ENCODE peak calls at places on chromosomes 12 and 14, in ten cellular contexts. One of them, this sample, is unnamed.
A peak's percentile ranks its signal among the peaks of the same experiment; 100 is the strongest.

GRCh38 chr12:53757095-53757770 is 5.5 kb upstream of the CISTR start:
- DNase-seq in bronchial epithelial cell: peak; percentile 45
- DNase-seq in aorta: peak; percentile 89
- DNase-seq in mesenchymal stem cell: peak; percentile 65
- DNase-seq in PC-3: peak; percentile 80
- DNase-seq in heart right ventricle: peak; percentile 71
- DNase-seq in GM23248: peak; percentile 78
- DNase-seq in cardiac muscle cell: peak; percentile 78
- DNase-seq in breast epithelium: peak; percentile 55
- DNase-seq in CD4-positive, CD25-positive, alpha-beta regulatory T cell: peak; percentile 85
- DNase-seq in this sample: peak; percentile 66

GRCh38 chr12:123363743-123364531 is 710 bp downstream of the SBNO1 start:
- DNase-seq in cardiac muscle cell: peak; percentile 31
- DNase-seq in breast epithelium: no peak
- DNase-seq in aorta: peak; percentile 58
- DNase-seq in mesenchymal stem cell: no peak
- DNase-seq in GM23248: peak; percentile 59
- DNase-seq in heart right ventricle: peak; percentile 19
- DNase-seq in CD4-positive, CD25-positive, alpha-beta regulatory T cell: peak; percentile 42
- DNase-seq in PC-3: peak; percentile 26
- DNase-seq in bronchial epithelial cell: peak; percentile 29
- DNase-seq in this sample: peak; percentile 53

GRCh38 chr12:124007810-124008570 is 35.0 kb downstream of the ZNF664 start:
- DNase-seq in mesenchymal stem cell: peak; percentile 45
- DNase-seq in breast epithelium: no peak
- DNase-seq in GM23248: peak; percentile 44
- DNase-seq in aorta: no peak
- DNase-seq in bronchial epithelial cell: peak; percentile 23
- DNase-seq in cardiac muscle cell: no peak
- DNase-seq in heart right ventricle: no peak
- DNase-seq in PC-3: no peak
- DNase-seq in CD4-positive, CD25-positive, alpha-beta regulatory T cell: peak; percentile 34
- DNase-seq in this sample: no peak

GRCh38 chr14:58426819-58427288 is 477 bp downstream of the TIMM9 start:
- DNase-seq in CD4-positive, CD25-positive, alpha-beta regulatory T cell: no peak
- DNase-seq in cardiac muscle cell: peak; percentile 76
- DNase-seq in mesenchymal stem cell: no peak
- DNase-seq in bronchial epithelial cell: peak; percentile 1
- DNase-seq in heart right ventricle: peak; percentile 68
- DNase-seq in PC-3: no peak
- DNase-seq in breast epithelium: peak; percentile 29
- DNase-seq in GM23248: peak; percentile 72
- DNase-seq in aorta: peak; percentile 73
- DNase-seq in this sample: peak; percentile 54

GRCh38 chr14:99838555-99839193 is 45.5 kb downstream of the EML1 start:
- DNase-seq in mesenchymal stem cell: peak; percentile 36
- DNase-seq in GM23248: no peak
- DNase-seq in cardiac muscle cell: peak; percentile 75
- DNase-seq in breast epithelium: no peak
- DNase-seq in PC-3: peak; percentile 36
- DNase-seq in CD4-positive, CD25-positive, alpha-beta regulatory T cell: no peak
- DNase-seq in heart right ventricle: no peak
- DNase-seq in bronchial epithelial cell: no peak
- DNase-seq in aorta: no peak
- DNase-seq in this sample: no peak

GRCh38 chr14:42606839-42607238 is 1000.2 kb downstream of the LRFN5 start:
- DNase-seq in aorta: no peak
- DNase-seq in heart right ventricle: no peak
- DNase-seq in cardiac muscle cell: no peak
- DNase-seq in GM23248: no peak
- DNase-seq in breast epithelium: no peak
- DNase-seq in PC-3: no peak
- DNase-seq in CD4-positive, CD25-positive, alpha-beta regulatory T cell: no peak
- DNase-seq in bronchial epithelial cell: no peak
- DNase-seq in mesenchymal stem cell: no peak
- DNase-seq in this sample: no peak

GRCh38 chr12:92431146-92431545 is 271.6 kb upstream of the PLEKHG7 start:
- DNase-seq in mesenchymal stem cell: no peak
- DNase-seq in CD4-positive, CD25-positive, alpha-beta regulatory T cell: no peak
- DNase-seq in breast epithelium: no peak
- DNase-seq in PC-3: no peak
- DNase-seq in aorta: peak; percentile 57
- DNase-seq in GM23248: no peak
- DNase-seq in cardiac muscle cell: no peak
- DNase-seq in bronchial epithelial cell: no peak
- DNase-seq in heart right ventricle: no peak
- DNase-seq in this sample: no peak

GRCh38 chr14:104221636-104222375 is 83.4 kb downstream of the KIF26A start:
- DNase-seq in heart right ventricle: no peak
- DNase-seq in mesenchymal stem cell: no peak
- DNase-seq in aorta: no peak
- DNase-seq in PC-3: no peak
- DNase-seq in bronchial epithelial cell: no peak
- DNase-seq in breast epithelium: no peak
- DNase-seq in CD4-positive, CD25-positive, alpha-beta regulatory T cell: no peak
- DNase-seq in cardiac muscle cell: no peak
- DNase-seq in GM23248: no peak
- DNase-seq in this sample: no peak

GRCh38 chr14:102097441-102098135 is 10.7 kb upstream of the HSP90AA1 start:
- DNase-seq in cardiac muscle cell: no peak
- DNase-seq in CD4-positive, CD25-positive, alpha-beta regulatory T cell: no peak
- DNase-seq in bronchial epithelial cell: no peak
- DNase-seq in aorta: no peak
- DNase-seq in breast epithelium: peak; percentile 40
- DNase-seq in mesenchymal stem cell: no peak
- DNase-seq in GM23248: no peak
- DNase-seq in PC-3: peak; percentile 71
- DNase-seq in heart right ventricle: no peak
- DNase-seq in this sample: no peak

GRCh38 chr12:67632005-67632404 is 16.5 kb upstream of the DYRK2 start:
- DNase-seq in heart right ventricle: no peak
- DNase-seq in mesenchymal stem cell: no peak
- DNase-seq in cardiac muscle cell: no peak
- DNase-seq in PC-3: no peak
- DNase-seq in GM23248: no peak
- DNase-seq in breast epithelium: no peak
- DNase-seq in bronchial epithelial cell: no peak
- DNase-seq in aorta: no peak
- DNase-seq in CD4-positive, CD25-positive, alpha-beta regulatory T cell: no peak
- DNase-seq in this sample: no peak

GRCh38 chr14:54300881-54301280 is 95.9 kb upstream of the CDKN3 start:
- DNase-seq in aorta: no peak
- DNase-seq in PC-3: peak; percentile 49
- DNase-seq in heart right ventricle: no peak
- DNase-seq in mesenchymal stem cell: no peak
- DNase-seq in CD4-positive, CD25-positive, alpha-beta regulatory T cell: no peak
- DNase-seq in bronchial epithelial cell: no peak
- DNase-seq in breast epithelium: no peak
- DNase-seq in cardiac muscle cell: no peak
- DNase-seq in GM23248: no peak
- DNase-seq in this sample: no peak

GRCh38 chr14:99422220-99423010 is 58.2 kb downstream of the SETD3 start:
- DNase-seq in PC-3: no peak
- DNase-seq in mesenchymal stem cell: no peak
- DNase-seq in cardiac muscle cell: no peak
- DNase-seq in bronchial epithelial cell: no peak
- DNase-seq in GM23248: no peak
- DNase-seq in heart right ventricle: no peak
- DNase-seq in aorta: no peak
- DNase-seq in CD4-positive, CD25-positive, alpha-beta regulatory T cell: no peak
- DNase-seq in breast epithelium: no peak
- DNase-seq in this sample: no peak

GRCh38 chr14:61197416-61197815 is 83.7 kb downstream of the TMEM30B start:
- DNase-seq in aorta: no peak
- DNase-seq in heart right ventricle: no peak
- DNase-seq in bronchial epithelial cell: no peak
- DNase-seq in breast epithelium: no peak
- DNase-seq in mesenchymal stem cell: no peak
- DNase-seq in PC-3: no peak
- DNase-seq in CD4-positive, CD25-positive, alpha-beta regulatory T cell: no peak
- DNase-seq in cardiac muscle cell: no peak
- DNase-seq in GM23248: no peak
- DNase-seq in this sample: no peak

DNA sequence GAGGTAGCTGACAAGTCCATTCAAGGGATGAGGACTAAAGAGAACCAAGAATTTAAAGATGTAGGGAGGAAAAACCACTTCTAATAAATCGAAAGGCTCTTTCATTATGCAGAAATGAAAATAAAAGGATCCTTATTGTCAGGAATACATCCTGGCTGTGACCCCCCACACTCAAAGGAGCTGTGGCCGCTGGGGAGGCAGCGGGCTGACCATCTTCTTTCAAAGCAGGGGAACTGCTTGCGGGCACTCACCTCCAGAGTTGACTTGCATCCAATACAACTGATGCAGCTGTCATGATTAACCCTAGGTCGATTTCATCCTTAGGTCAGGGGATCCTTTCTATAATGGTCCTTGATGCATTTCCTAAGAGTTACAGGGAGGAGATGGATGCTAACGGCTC is 35.3 kb downstream of the TRAFD1 start:
- DNase-seq in GM23248: no peak
- DNase-seq in heart right ventricle: no peak
- DNase-seq in bronchial epithelial cell: no peak
- DNase-seq in CD4-positive, CD25-positive, alpha-beta regulatory T cell: no peak
- DNase-seq in mesenchymal stem cell: no peak
- DNase-seq in aorta: no peak
- DNase-seq in PC-3: no peak
- DNase-seq in breast epithelium: no peak
- DNase-seq in cardiac muscle cell: no peak
- DNase-seq in this sample: no peak
- H3K36me3 ChIP-seq in GM23248: peaks cover 2% of the 10 kb centered on the region
- H3K36me3 ChIP-seq in heart right ventricle: no peaks in the 10 kb centered on the region
- H3K36me3 ChIP-seq in bronchial epithelial cell: peaks cover 3% of the 10 kb centered on the region
- H3K36me3 ChIP-seq in CD4-positive, CD25-positive, alpha-beta regulatory T cell: peaks cover 4% of the 10 kb centered on the region
- H3K36me3 ChIP-seq in mesenchymal stem cell: peaks cover 55% of the 10 kb centered on the region
- H3K36me3 ChIP-seq in aorta: peaks cover 5% of the 10 kb centered on the region
- H3K36me3 ChIP-seq in PC-3: peaks cover 21% of the 10 kb centered on the region
- H3K36me3 ChIP-seq in breast epithelium: peaks cover 8% of the 10 kb centered on the region
- H3K36me3 ChIP-seq in cardiac muscle cell: peaks cover 18% of the 10 kb centered on the region
- H3K36me3 ChIP-seq in this sample: no peaks in the 10 kb centered on the region

DNA sequence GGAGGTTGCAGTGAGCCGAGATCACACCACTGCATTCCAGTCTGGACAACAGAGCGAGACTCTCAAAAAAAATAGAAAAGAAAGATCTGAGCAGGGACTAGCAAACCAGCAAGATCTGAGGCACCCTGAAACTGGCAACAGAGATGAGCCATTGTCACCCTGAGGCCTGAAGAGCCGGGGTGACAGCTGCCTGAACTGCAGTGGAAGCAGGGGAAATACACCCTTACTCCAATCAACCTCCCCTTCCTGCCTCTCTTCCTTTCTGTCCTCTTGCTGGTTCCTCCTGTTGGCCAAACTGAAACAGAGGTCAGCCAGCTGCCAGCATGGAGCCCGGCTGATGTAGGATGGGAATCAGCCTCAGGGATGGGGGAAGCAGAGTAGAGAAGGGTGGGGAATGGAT is 192.0 kb downstream of the CHST11 start:
- DNase-seq in mesenchymal stem cell: no peak
- DNase-seq in aorta: no peak
- DNase-seq in breast epithelium: no peak
- DNase-seq in cardiac muscle cell: no peak
- DNase-seq in heart right ventricle: no peak
- DNase-seq in PC-3: no peak
- DNase-seq in GM23248: no peak
- DNase-seq in bronchial epithelial cell: no peak
- DNase-seq in CD4-positive, CD25-positive, alpha-beta regulatory T cell: no peak
- DNase-seq in this sample: no peak
- H3K36me3 ChIP-seq in mesenchymal stem cell: no peaks in the 10 kb centered on the region
- H3K36me3 ChIP-seq in aorta: no peaks in the 10 kb centered on the region
- H3K36me3 ChIP-seq in breast epithelium: no peaks in the 10 kb centered on the region
- H3K36me3 ChIP-seq in cardiac muscle cell: no peaks in the 10 kb centered on the region
- H3K36me3 ChIP-seq in heart right ventricle: no peaks in the 10 kb centered on the region
- H3K36me3 ChIP-seq in PC-3: peaks cover 7% of the 10 kb centered on the region
- H3K36me3 ChIP-seq in GM23248: no peaks in the 10 kb centered on the region
- H3K36me3 ChIP-seq in bronchial epithelial cell: peaks cover 2% of the 10 kb centered on the region
- H3K36me3 ChIP-seq in CD4-positive, CD25-positive, alpha-beta regulatory T cell: peaks cover 20% of the 10 kb centered on the region
- H3K36me3 ChIP-seq in this sample: peaks cover 4% of the 10 kb centered on the region

DNA sequence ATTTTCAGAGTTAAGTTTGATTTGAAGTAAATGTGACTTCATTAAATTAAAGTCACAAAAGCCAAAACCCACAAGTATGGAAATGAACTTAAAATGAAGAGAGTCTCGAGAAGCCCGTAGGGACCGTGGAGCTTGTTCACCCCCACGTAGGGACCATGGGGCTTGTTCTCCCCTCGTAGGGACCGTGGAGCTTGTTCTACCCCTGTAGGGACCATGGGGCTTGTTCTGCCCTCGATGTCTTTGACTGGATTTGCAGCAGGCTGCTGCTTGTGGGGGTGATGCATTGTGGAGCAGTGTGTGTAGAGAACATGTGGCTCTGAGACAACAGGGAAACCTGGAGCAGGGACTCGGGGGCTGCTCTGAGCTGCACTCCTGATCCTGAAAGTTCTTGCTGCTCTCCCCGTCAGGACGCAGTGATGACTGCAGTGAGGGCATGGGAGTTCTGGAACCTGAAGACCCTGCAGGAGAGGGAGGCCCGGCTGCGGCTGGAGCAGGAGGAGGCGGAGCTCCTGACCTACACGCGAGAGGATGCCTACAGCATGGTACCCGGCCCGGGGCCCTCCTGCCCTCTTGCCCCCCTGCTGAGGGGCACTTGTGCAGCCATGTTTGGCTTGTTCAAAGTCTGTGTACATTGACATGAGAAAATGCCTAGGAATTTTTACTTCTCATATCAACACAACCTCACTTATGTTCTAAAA is 94.2 kb downstream of the EP400 start:
- DNase-seq in cardiac muscle cell: no peak
- DNase-seq in PC-3: no peak
- DNase-seq in aorta: no peak
- DNase-seq in bronchial epithelial cell: no peak
- DNase-seq in heart right ventricle: no peak
- DNase-seq in mesenchymal stem cell: no peak
- DNase-seq in CD4-positive, CD25-positive, alpha-beta regulatory T cell: no peak
- DNase-seq in breast epithelium: no peak
- DNase-seq in GM23248: no peak
- DNase-seq in this sample: no peak
- H3K36me3 ChIP-seq in cardiac muscle cell: peaks cover 30% of the 10 kb centered on the region
- H3K36me3 ChIP-seq in PC-3: peaks cover 50% of the 10 kb centered on the region
- H3K36me3 ChIP-seq in aorta: peaks cover 18% of the 10 kb centered on the region
- H3K36me3 ChIP-seq in bronchial epithelial cell: peaks cover 19% of the 10 kb centered on the region
- H3K36me3 ChIP-seq in heart right ventricle: peaks cover 5% of the 10 kb centered on the region
- H3K36me3 ChIP-seq in mesenchymal stem cell: peaks cover 47% of the 10 kb centered on the region
- H3K36me3 ChIP-seq in CD4-positive, CD25-positive, alpha-beta regulatory T cell: peaks cover 69% of the 10 kb centered on the region
- H3K36me3 ChIP-seq in breast epithelium: peaks cover 4% of the 10 kb centered on the region
- H3K36me3 ChIP-seq in GM23248: peaks cover 14% of the 10 kb centered on the region
- H3K36me3 ChIP-seq in this sample: peaks cover 45% of the 10 kb centered on the region

GRCh38 chr14:66613344-66613743 is 105.4 kb downstream of the GPHN start:
- DNase-seq in cardiac muscle cell: no peak
- DNase-seq in PC-3: no peak
- DNase-seq in mesenchymal stem cell: no peak
- DNase-seq in breast epithelium: no peak
- DNase-seq in GM23248: no peak
- DNase-seq in heart right ventricle: no peak
- DNase-seq in aorta: no peak
- DNase-seq in bronchial epithelial cell: no peak
- DNase-seq in CD4-positive, CD25-positive, alpha-beta regulatory T cell: no peak
- DNase-seq in this sample: no peak

GRCh38 chr14:66606826-66607225 is 98.9 kb downstream of the GPHN start:
- DNase-seq in PC-3: no peak
- DNase-seq in aorta: no peak
- DNase-seq in CD4-positive, CD25-positive, alpha-beta regulatory T cell: no peak
- DNase-seq in heart right ventricle: no peak
- DNase-seq in cardiac muscle cell: no peak
- DNase-seq in breast epithelium: no peak
- DNase-seq in bronchial epithelial cell: no peak
- DNase-seq in mesenchymal stem cell: no peak
- DNase-seq in GM23248: no peak
- DNase-seq in this sample: no peak

GRCh38 chr14:66610154-66610563 is 102.2 kb downstream of the GPHN start:
- DNase-seq in heart right ventricle: no peak
- DNase-seq in breast epithelium: no peak
- DNase-seq in PC-3: peak; percentile 72
- DNase-seq in GM23248: peak; percentile 25
- DNase-seq in cardiac muscle cell: no peak
- DNase-seq in CD4-positive, CD25-positive, alpha-beta regulatory T cell: peak; percentile 30
- DNase-seq in mesenchymal stem cell: peak; percentile 13
- DNase-seq in aorta: no peak
- DNase-seq in bronchial epithelial cell: peak; percentile 18
- DNase-seq in this sample: peak; percentile 4
- H3K36me3 ChIP-seq in heart right ventricle: no peaks in the 10 kb centered on the region
- H3K36me3 ChIP-seq in breast epithelium: no peaks in the 10 kb centered on the region
- H3K36me3 ChIP-seq in PC-3: no peaks in the 10 kb centered on the region
- H3K36me3 ChIP-seq in GM23248: no peaks in the 10 kb centered on the region
- H3K36me3 ChIP-seq in cardiac muscle cell: no peaks in the 10 kb centered on the region
- H3K36me3 ChIP-seq in CD4-positive, CD25-positive, alpha-beta regulatory T cell: no peaks in the 10 kb centered on the region
- H3K36me3 ChIP-seq in mesenchymal stem cell: no peaks in the 10 kb centered on the region
- H3K36me3 ChIP-seq in aorta: no peaks in the 10 kb centered on the region
- H3K36me3 ChIP-seq in bronchial epithelial cell: no peaks in the 10 kb centered on the region
- H3K36me3 ChIP-seq in this sample: no peaks in the 10 kb centered on the region

This sample was measured in CD8-positive, alpha-beta memory T cell.